ENCODE peak calls at places on chromosomes 1 and 21, in six cellular contexts. One of them, this sample, is unnamed. For H3K4me1, the result is how much of the 10 kb centered on the place peaks cover.

GRCh38 chr1:171142081-171142450 is 43.0 kb upstream of the FMO2 start:
- DNase-seq in hepatocyte: no peak
- DNase-seq in OCI-LY7: no peak
- DNase-seq in thyroid gland: peak
- DNase-seq in mammary epithelial cell: no peak
- DNase-seq in mesendoderm: peak
- DNase-seq in this sample: no peak

GRCh38 chr21:44842087-44842486 is 24.2 kb upstream of the SUMO3 start:
- DNase-seq in thyroid gland: no peak
- DNase-seq in hepatocyte: no peak
- DNase-seq in mesendoderm: no peak
- DNase-seq in mammary epithelial cell: no peak
- DNase-seq in OCI-LY7: no peak
- DNase-seq in this sample: no peak

GRCh38 chr1:175889044-175889443 is 145.6 kb upstream of the TNR start:
- DNase-seq in mesendoderm: no peak
- DNase-seq in OCI-LY7: no peak
- DNase-seq in thyroid gland: no peak
- DNase-seq in mammary epithelial cell: no peak
- DNase-seq in hepatocyte: no peak
- DNase-seq in this sample: no peak

GRCh38 chr1:209702832-209703231 is 1.8 kb upstream of the HSD11B1 start:
- DNase-seq in mesendoderm: no peak
- DNase-seq in hepatocyte: no peak
- DNase-seq in thyroid gland: no peak
- DNase-seq in mammary epithelial cell: no peak
- DNase-seq in OCI-LY7: no peak
- DNase-seq in this sample: no peak

GRCh38 chr1:162627662-162628296 is 4.5 kb upstream of the DDR2 start:
- DNase-seq in mammary epithelial cell: no peak
- DNase-seq in mesendoderm: peak
- DNase-seq in hepatocyte: no peak
- DNase-seq in thyroid gland: no peak
- DNase-seq in OCI-LY7: peak
- DNase-seq in this sample: peak

GRCh38 chr1:168672278-168672677 is 56.7 kb downstream of the DPT start:
- DNase-seq in mesendoderm: no peak
- DNase-seq in OCI-LY7: no peak
- DNase-seq in hepatocyte: no peak
- DNase-seq in thyroid gland: no peak
- DNase-seq in mammary epithelial cell: no peak
- DNase-seq in this sample: no peak

GRCh38 chr1:44808938-44809917 is 905 bp downstream of the BTBD19 start:
- DNase-seq in mammary epithelial cell: no peak
- DNase-seq in OCI-LY7: peak
- DNase-seq in thyroid gland: peak
- DNase-seq in hepatocyte: peak
- DNase-seq in mesendoderm: peak
- DNase-seq in this sample: peak

GRCh38 chr1:115114308-115114707 is 25.0 kb upstream of the TSPAN2 start:
- DNase-seq in OCI-LY7: no peak
- DNase-seq in mammary epithelial cell: peak
- DNase-seq in hepatocyte: peak
- DNase-seq in mesendoderm: no peak
- DNase-seq in thyroid gland: peak
- DNase-seq in this sample: no peak

GRCh38 chr1:172322219-172323061 is 98.0 kb upstream of the C1orf105 start:
- DNase-seq in OCI-LY7: no peak
- DNase-seq in thyroid gland: peak
- DNase-seq in mesendoderm: peak
- DNase-seq in mammary epithelial cell: peak
- DNase-seq in hepatocyte: peak
- DNase-seq in this sample: no peak

GRCh38 chr21:41369105-41369914 is 7.5 kb downstream of the MX2 start:
- DNase-seq in hepatocyte: peak
- DNase-seq in mammary epithelial cell: no peak
- DNase-seq in mesendoderm: peak
- DNase-seq in thyroid gland: peak
- DNase-seq in OCI-LY7: peak
- DNase-seq in this sample: peak

GRCh38 chr21:15164678-15165303 is 100.0 kb upstream of the NRIP1 start:
- DNase-seq in mesendoderm: no peak
- DNase-seq in hepatocyte: peak
- DNase-seq in thyroid gland: no peak
- DNase-seq in OCI-LY7: no peak
- DNase-seq in mammary epithelial cell: peak
- DNase-seq in this sample: no peak

GRCh38 chr1:15332525-15332924 is 77.2 kb upstream of the EFHD2 start:
- DNase-seq in thyroid gland: no peak
- DNase-seq in hepatocyte: no peak
- DNase-seq in mammary epithelial cell: no peak
- DNase-seq in OCI-LY7: no peak
- DNase-seq in mesendoderm: no peak
- DNase-seq in this sample: no peak

GRCh38 chr1:159612211-159612885 is 24.7 kb downstream of the APCS start:
- DNase-seq in thyroid gland: no peak
- DNase-seq in hepatocyte: no peak
- DNase-seq in OCI-LY7: no peak
- DNase-seq in mammary epithelial cell: no peak
- DNase-seq in mesendoderm: no peak
- DNase-seq in this sample: no peak

GRCh38 chr1:58883888-58884482 is 100.1 kb upstream of the JUN start:
- DNase-seq in hepatocyte: no peak
- DNase-seq in mammary epithelial cell: no peak
- DNase-seq in thyroid gland: no peak
- DNase-seq in OCI-LY7: no peak
- DNase-seq in mesendoderm: no peak
- DNase-seq in this sample: no peak

GRCh38 chr1:227136210-227136609 is 182.1 kb downstream of the CDC42BPA start:
- DNase-seq in thyroid gland: no peak
- DNase-seq in OCI-LY7: no peak
- DNase-seq in hepatocyte: no peak
- DNase-seq in mesendoderm: no peak
- DNase-seq in mammary epithelial cell: no peak
- DNase-seq in this sample: no peak

GRCh38 chr1:192557841-192558595 is 17.6 kb upstream of the RGS1 start:
- DNase-seq in hepatocyte: no peak
- DNase-seq in OCI-LY7: no peak
- DNase-seq in thyroid gland: no peak
- DNase-seq in mesendoderm: no peak
- DNase-seq in mammary epithelial cell: peak
- DNase-seq in this sample: no peak

GRCh38 chr1:193729429-193729828 is 543.0 kb upstream of the B3GALT2 start:
- DNase-seq in hepatocyte: no peak
- DNase-seq in mesendoderm: no peak
- DNase-seq in thyroid gland: no peak
- DNase-seq in mammary epithelial cell: no peak
- DNase-seq in OCI-LY7: no peak
- DNase-seq in this sample: no peak

GRCh38 chr1:231603598-231604275 is 22.9 kb upstream of the DISC1 start:
- DNase-seq in hepatocyte: peak
- DNase-seq in mesendoderm: peak
- DNase-seq in OCI-LY7: peak
- DNase-seq in thyroid gland: peak
- DNase-seq in mammary epithelial cell: peak
- DNase-seq in this sample: peak

GRCh38 chr21:33395866-33396265 is 7.3 kb upstream of the IFNGR2 start:
- DNase-seq in mesendoderm: no peak
- DNase-seq in mammary epithelial cell: peak
- DNase-seq in OCI-LY7: no peak
- DNase-seq in thyroid gland: no peak
- DNase-seq in hepatocyte: no peak
- DNase-seq in this sample: no peak

GRCh38 chr1:147292012-147292411 is 49.5 kb downstream of the CHD1L start:
- DNase-seq in mammary epithelial cell: peak
- DNase-seq in OCI-LY7: no peak
- DNase-seq in thyroid gland: no peak
- DNase-seq in hepatocyte: no peak
- DNase-seq in mesendoderm: no peak
- DNase-seq in this sample: no peak

GRCh38 chr1:101190441-101190840 is 46.4 kb upstream of the S1PR1 start:
- DNase-seq in thyroid gland: peak
- DNase-seq in OCI-LY7: no peak
- DNase-seq in hepatocyte: peak
- DNase-seq in mammary epithelial cell: peak
- DNase-seq in mesendoderm: no peak
- DNase-seq in this sample: no peak

GRCh38 chr1:98792123-98792522 is 130.6 kb downstream of the SNX7 start:
- DNase-seq in hepatocyte: peak
- DNase-seq in mammary epithelial cell: peak
- DNase-seq in mesendoderm: peak
- DNase-seq in thyroid gland: no peak
- DNase-seq in OCI-LY7: no peak
- DNase-seq in this sample: no peak

GRCh38 chr21:46634966-46635323 is 529 bp upstream of the PRMT2 start:
- DNase-seq in OCI-LY7: peak
- DNase-seq in mesendoderm: peak
- DNase-seq in hepatocyte: peak
- DNase-seq in mammary epithelial cell: peak
- DNase-seq in thyroid gland: peak
- DNase-seq in this sample: no peak

GRCh38 chr1:13896932-13897331 is 196.9 kb downstream of the PRDM2 start:
- DNase-seq in mammary epithelial cell: no peak
- DNase-seq in hepatocyte: no peak
- DNase-seq in mesendoderm: no peak
- DNase-seq in OCI-LY7: no peak
- DNase-seq in thyroid gland: no peak
- DNase-seq in this sample: no peak

GRCh38 chr21:42012763-42013329 is 2.7 kb upstream of the ZBTB21 start:
- DNase-seq in hepatocyte: no peak
- DNase-seq in thyroid gland: no peak
- DNase-seq in mesendoderm: no peak
- DNase-seq in OCI-LY7: no peak
- DNase-seq in mammary epithelial cell: no peak
- DNase-seq in this sample: no peak

GRCh38 chr1:147078606-147079399 is 93.5 kb downstream of the PRKAB2 start:
- DNase-seq in hepatocyte: no peak
- DNase-seq in thyroid gland: no peak
- DNase-seq in OCI-LY7: no peak
- DNase-seq in mammary epithelial cell: no peak
- DNase-seq in mesendoderm: no peak
- DNase-seq in this sample: no peak

GRCh38 chr1:226048886-226049285 is 13.6 kb upstream of the H3-3A start:
- DNase-seq in mesendoderm: no peak
- DNase-seq in OCI-LY7: no peak
- DNase-seq in hepatocyte: no peak
- DNase-seq in thyroid gland: no peak
- DNase-seq in mammary epithelial cell: no peak
- DNase-seq in this sample: no peak

GRCh38 chr1:233432916-233433315 is 105.4 kb downstream of the MAP3K21 start:
- DNase-seq in mesendoderm: no peak
- DNase-seq in hepatocyte: no peak
- DNase-seq in OCI-LY7: no peak
- DNase-seq in thyroid gland: no peak
- DNase-seq in mammary epithelial cell: no peak
- DNase-seq in this sample: no peak

GRCh38 chr1:15065291-15065690 is 88.3 kb upstream of the TMEM51 start:
- DNase-seq in mammary epithelial cell: no peak
- DNase-seq in thyroid gland: no peak
- DNase-seq in mesendoderm: no peak
- DNase-seq in OCI-LY7: no peak
- DNase-seq in hepatocyte: no peak
- DNase-seq in this sample: no peak

GRCh38 chr1:118333601-118334241 is 148.7 kb upstream of the SPAG17 start:
- DNase-seq in OCI-LY7: no peak
- DNase-seq in mesendoderm: peak
- DNase-seq in hepatocyte: no peak
- DNase-seq in thyroid gland: no peak
- DNase-seq in mammary epithelial cell: no peak
- DNase-seq in this sample: no peak

GRCh38 chr1:173946380-173946921 is 29.3 kb upstream of the SERPINC1 start:
- DNase-seq in OCI-LY7: no peak
- DNase-seq in mammary epithelial cell: peak
- DNase-seq in hepatocyte: no peak
- DNase-seq in thyroid gland: no peak
- DNase-seq in mesendoderm: no peak
- DNase-seq in this sample: no peak

GRCh38 chr1:234921266-234922062 is 207.2 kb downstream of the TOMM20 start:
- DNase-seq in thyroid gland: peak
- DNase-seq in mesendoderm: no peak
- DNase-seq in mammary epithelial cell: no peak
- DNase-seq in hepatocyte: no peak
- DNase-seq in OCI-LY7: no peak
- DNase-seq in this sample: no peak
- H3K4me1 ChIP-seq in thyroid gland: half or more
- H3K4me1 ChIP-seq in mesendoderm: under half
- H3K4me1 ChIP-seq in mammary epithelial cell: under half
- H3K4me1 ChIP-seq in hepatocyte: under half
- H3K4me1 ChIP-seq in OCI-LY7: under half
- H3K4me1 ChIP-seq in this sample: under half

GRCh38 chr1:184424171-184424570 is 37.3 kb downstream of the C1orf21 start:
- DNase-seq in mammary epithelial cell: peak
- DNase-seq in hepatocyte: no peak
- DNase-seq in thyroid gland: no peak
- DNase-seq in OCI-LY7: no peak
- DNase-seq in mesendoderm: no peak
- DNase-seq in this sample: no peak
- H3K4me3 ChIP-seq in mammary epithelial cell: no peak
- H3K4me3 ChIP-seq in hepatocyte: no peak
- H3K4me3 ChIP-seq in thyroid gland: no peak
- H3K4me3 ChIP-seq in OCI-LY7: no peak
- H3K4me3 ChIP-seq in mesendoderm: no peak
- H3K4me3 ChIP-seq in this sample: no peak

DNA sequence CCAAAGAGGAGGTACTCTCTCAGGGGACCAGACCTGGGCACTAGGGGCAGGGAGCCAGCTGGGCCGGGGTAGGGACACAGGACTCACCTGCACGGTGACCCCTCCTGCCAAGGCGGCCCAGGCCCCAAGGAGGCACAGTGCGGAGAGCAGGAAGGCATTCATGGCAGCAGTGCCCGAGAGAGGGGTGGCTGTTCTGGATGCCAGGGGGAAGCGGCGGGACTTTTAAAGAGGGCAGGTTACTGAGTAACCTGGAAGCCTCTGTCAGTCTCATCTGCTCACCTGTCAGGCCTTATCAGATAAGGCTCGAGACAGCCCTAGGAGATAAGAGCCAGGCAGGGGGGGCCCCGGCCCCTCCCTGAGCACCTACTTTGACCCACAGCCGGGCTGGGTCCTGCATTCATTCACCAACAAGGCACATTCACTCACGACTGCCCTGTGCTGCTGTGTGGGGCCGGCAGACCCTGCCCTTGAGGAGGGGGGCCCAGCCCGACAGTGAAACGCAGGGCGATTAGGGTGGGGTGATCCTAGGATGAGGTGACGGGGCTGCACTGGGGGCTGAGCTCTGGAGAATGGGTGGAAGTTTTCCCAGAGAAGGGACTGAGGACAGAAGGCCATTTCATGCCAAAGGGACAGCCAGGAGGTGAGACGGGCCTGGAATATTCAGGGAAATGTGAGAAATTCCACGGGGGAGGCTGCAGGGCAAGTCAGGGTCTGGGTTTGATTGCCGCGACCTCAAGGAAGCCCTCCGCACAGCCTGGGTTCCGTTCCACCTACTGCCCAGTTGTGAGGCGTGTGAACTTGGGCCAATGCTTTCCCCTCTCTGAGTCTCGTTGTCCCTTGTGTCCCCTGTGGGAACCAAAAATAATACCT is at the start of gene GUCA2A:
- DNase-seq in hepatocyte: peak
- DNase-seq in mammary epithelial cell: no peak
- DNase-seq in mesendoderm: peak
- DNase-seq in thyroid gland: no peak
- DNase-seq in OCI-LY7: no peak
- DNase-seq in this sample: no peak
- H3K27ac ChIP-seq in hepatocyte: peak
- H3K27ac ChIP-seq in mammary epithelial cell: no peak
- H3K27ac ChIP-seq in mesendoderm: no peak
- H3K27ac ChIP-seq in thyroid gland: no peak
- H3K27ac ChIP-seq in OCI-LY7: no peak
- H3K27ac ChIP-seq in this sample: no peak

GRCh38 chr1:28071813-28072212 is 16.6 kb downstream of the EYA3 start:
- DNase-seq in thyroid gland: no peak
- DNase-seq in OCI-LY7: no peak
- DNase-seq in mammary epithelial cell: no peak
- DNase-seq in hepatocyte: no peak
- DNase-seq in mesendoderm: no peak
- DNase-seq in this sample: no peak
- H3K4me1 ChIP-seq in thyroid gland: under half
- H3K4me1 ChIP-seq in OCI-LY7: half or more
- H3K4me1 ChIP-seq in mammary epithelial cell: under half
- H3K4me1 ChIP-seq in hepatocyte: under half
- H3K4me1 ChIP-seq in mesendoderm: under half
- H3K4me1 ChIP-seq in this sample: under half